ENCODE peak calls at places on chromosomes 4 and X, in eight cellular contexts. One of them, this sample, is unnamed.
A peak's percentile ranks its signal among the peaks of the same experiment; 100 is the strongest.

GRCh38 chr4:39326468-39326960 is 39.6 kb downstream of the RFC1 start:
- DNase-seq in AG10803: no peak
- DNase-seq in stimulated activated CD8-positive, alpha-beta memory T cell treated with anti-CD3 and anti-CD28 coated beads, Interleukin-2, amount 100 ng/mL, for 48 hours: no peak
- DNase-seq in activated CD8-positive, alpha-beta T cell treated with anti-CD3 and anti-CD28 coated beads for 36 hours: no peak
- DNase-seq in left lung: no peak
- DNase-seq in fibroblast of the aortic adventitia: no peak
- DNase-seq in CD4-positive, alpha-beta memory T cell: no peak
- DNase-seq in caudate nucleus: no peak
- DNase-seq in this sample: no peak

GRCh38 chrX:110914281-110914680 is 118.7 kb upstream of the CHRDL1 start:
- DNase-seq in AG10803: peak; percentile 15
- DNase-seq in stimulated activated CD8-positive, alpha-beta memory T cell treated with anti-CD3 and anti-CD28 coated beads, Interleukin-2, amount 100 ng/mL, for 48 hours: no peak
- DNase-seq in activated CD8-positive, alpha-beta T cell treated with anti-CD3 and anti-CD28 coated beads for 36 hours: no peak
- DNase-seq in left lung: no peak
- DNase-seq in fibroblast of the aortic adventitia: peak; percentile 5
- DNase-seq in CD4-positive, alpha-beta memory T cell: no peak
- DNase-seq in caudate nucleus: no peak
- DNase-seq in this sample: no peak

GRCh38 chrX:9285342-9285771 is 179.5 kb upstream of the TBL1X start:
- DNase-seq in AG10803: no peak
- DNase-seq in stimulated activated CD8-positive, alpha-beta memory T cell treated with anti-CD3 and anti-CD28 coated beads, Interleukin-2, amount 100 ng/mL, for 48 hours: peak; percentile 37
- DNase-seq in activated CD8-positive, alpha-beta T cell treated with anti-CD3 and anti-CD28 coated beads for 36 hours: peak; percentile 86
- DNase-seq in left lung: no peak
- DNase-seq in fibroblast of the aortic adventitia: no peak
- DNase-seq in CD4-positive, alpha-beta memory T cell: no peak
- DNase-seq in caudate nucleus: no peak
- DNase-seq in this sample: no peak

GRCh38 chr4:181301735-181302380 is 941.3 kb upstream of the TENM3 start:
- DNase-seq in AG10803: peak; percentile 47
- DNase-seq in stimulated activated CD8-positive, alpha-beta memory T cell treated with anti-CD3 and anti-CD28 coated beads, Interleukin-2, amount 100 ng/mL, for 48 hours: peak; percentile 2
- DNase-seq in activated CD8-positive, alpha-beta T cell treated with anti-CD3 and anti-CD28 coated beads for 36 hours: peak; percentile 45
- DNase-seq in left lung: peak; percentile 34
- DNase-seq in fibroblast of the aortic adventitia: peak; percentile 2
- DNase-seq in CD4-positive, alpha-beta memory T cell: no peak
- DNase-seq in caudate nucleus: no peak
- DNase-seq in this sample: no peak

GRCh38 chrX:153974003-153974725 is 1.6 kb downstream of the TMEM187 start:
- DNase-seq in AG10803: no peak
- DNase-seq in stimulated activated CD8-positive, alpha-beta memory T cell treated with anti-CD3 and anti-CD28 coated beads, Interleukin-2, amount 100 ng/mL, for 48 hours: no peak
- DNase-seq in activated CD8-positive, alpha-beta T cell treated with anti-CD3 and anti-CD28 coated beads for 36 hours: no peak
- DNase-seq in left lung: peak; percentile 56
- DNase-seq in fibroblast of the aortic adventitia: no peak
- DNase-seq in CD4-positive, alpha-beta memory T cell: no peak
- DNase-seq in caudate nucleus: no peak
- DNase-seq in this sample: peak; percentile 11

GRCh38 chrX:74246524-74246923 is 57.5 kb upstream of the ZCCHC13 start:
- DNase-seq in AG10803: peak; percentile 32
- DNase-seq in stimulated activated CD8-positive, alpha-beta memory T cell treated with anti-CD3 and anti-CD28 coated beads, Interleukin-2, amount 100 ng/mL, for 48 hours: no peak
- DNase-seq in activated CD8-positive, alpha-beta T cell treated with anti-CD3 and anti-CD28 coated beads for 36 hours: no peak
- DNase-seq in left lung: no peak
- DNase-seq in fibroblast of the aortic adventitia: peak; percentile 42
- DNase-seq in CD4-positive, alpha-beta memory T cell: no peak
- DNase-seq in caudate nucleus: no peak
- DNase-seq in this sample: no peak

GRCh38 chrX:41491267-41492004 is 44.3 kb downstream of the NYX start:
- DNase-seq in AG10803: peak; percentile 85
- DNase-seq in stimulated activated CD8-positive, alpha-beta memory T cell treated with anti-CD3 and anti-CD28 coated beads, Interleukin-2, amount 100 ng/mL, for 48 hours: no peak
- DNase-seq in activated CD8-positive, alpha-beta T cell treated with anti-CD3 and anti-CD28 coated beads for 36 hours: no peak
- DNase-seq in left lung: peak; percentile 46
- DNase-seq in fibroblast of the aortic adventitia: peak; percentile 84
- DNase-seq in CD4-positive, alpha-beta memory T cell: no peak
- DNase-seq in caudate nucleus: no peak
- DNase-seq in this sample: no peak

GRCh38 chr4:1870578-1871443 is at the start of gene NSD2:
- DNase-seq in AG10803: peak; percentile 87
- DNase-seq in stimulated activated CD8-positive, alpha-beta memory T cell treated with anti-CD3 and anti-CD28 coated beads, Interleukin-2, amount 100 ng/mL, for 48 hours: peak; percentile 88
- DNase-seq in activated CD8-positive, alpha-beta T cell treated with anti-CD3 and anti-CD28 coated beads for 36 hours: peak; percentile 90
- DNase-seq in left lung: peak; percentile 91
- DNase-seq in fibroblast of the aortic adventitia: peak; percentile 81
- DNase-seq in CD4-positive, alpha-beta memory T cell: peak; percentile 89
- DNase-seq in caudate nucleus: peak; percentile 80
- DNase-seq in this sample: peak; percentile 100

GRCh38 chrX:1392376-1393130 is 640 bp upstream of the SLC25A6 start:
- DNase-seq in AG10803: peak; percentile 67
- DNase-seq in stimulated activated CD8-positive, alpha-beta memory T cell treated with anti-CD3 and anti-CD28 coated beads, Interleukin-2, amount 100 ng/mL, for 48 hours: peak; percentile 34
- DNase-seq in activated CD8-positive, alpha-beta T cell treated with anti-CD3 and anti-CD28 coated beads for 36 hours: peak; percentile 67
- DNase-seq in left lung: peak; percentile 78
- DNase-seq in fibroblast of the aortic adventitia: peak; percentile 64
- DNase-seq in CD4-positive, alpha-beta memory T cell: no peak
- DNase-seq in caudate nucleus: no peak
- DNase-seq in this sample: peak; percentile 75

GRCh38 chr4:139795915-139796314 is 130.3 kb downstream of the MGST2 start:
- DNase-seq in AG10803: peak; percentile 67
- DNase-seq in stimulated activated CD8-positive, alpha-beta memory T cell treated with anti-CD3 and anti-CD28 coated beads, Interleukin-2, amount 100 ng/mL, for 48 hours: no peak
- DNase-seq in activated CD8-positive, alpha-beta T cell treated with anti-CD3 and anti-CD28 coated beads for 36 hours: no peak
- DNase-seq in left lung: no peak
- DNase-seq in fibroblast of the aortic adventitia: peak; percentile 29
- DNase-seq in CD4-positive, alpha-beta memory T cell: no peak
- DNase-seq in caudate nucleus: no peak
- DNase-seq in this sample: no peak

GRCh38 chr4:145230726-145231125 is 50.3 kb upstream of the OTUD4 start:
- DNase-seq in AG10803: peak; percentile 94
- DNase-seq in stimulated activated CD8-positive, alpha-beta memory T cell treated with anti-CD3 and anti-CD28 coated beads, Interleukin-2, amount 100 ng/mL, for 48 hours: no peak
- DNase-seq in activated CD8-positive, alpha-beta T cell treated with anti-CD3 and anti-CD28 coated beads for 36 hours: no peak
- DNase-seq in left lung: no peak
- DNase-seq in fibroblast of the aortic adventitia: peak; percentile 94
- DNase-seq in CD4-positive, alpha-beta memory T cell: no peak
- DNase-seq in caudate nucleus: no peak
- DNase-seq in this sample: no peak

GRCh38 chr4:4320528-4320927 is 30.5 kb downstream of the ZBTB49 start:
- DNase-seq in AG10803: no peak
- DNase-seq in stimulated activated CD8-positive, alpha-beta memory T cell treated with anti-CD3 and anti-CD28 coated beads, Interleukin-2, amount 100 ng/mL, for 48 hours: no peak
- DNase-seq in activated CD8-positive, alpha-beta T cell treated with anti-CD3 and anti-CD28 coated beads for 36 hours: no peak
- DNase-seq in left lung: no peak
- DNase-seq in fibroblast of the aortic adventitia: no peak
- DNase-seq in CD4-positive, alpha-beta memory T cell: no peak
- DNase-seq in caudate nucleus: no peak
- DNase-seq in this sample: no peak

GRCh38 chr4:101411926-101412325 is 64.6 kb upstream of the PPP3CA start:
- DNase-seq in AG10803: no peak
- DNase-seq in stimulated activated CD8-positive, alpha-beta memory T cell treated with anti-CD3 and anti-CD28 coated beads, Interleukin-2, amount 100 ng/mL, for 48 hours: no peak
- DNase-seq in activated CD8-positive, alpha-beta T cell treated with anti-CD3 and anti-CD28 coated beads for 36 hours: no peak
- DNase-seq in left lung: no peak
- DNase-seq in fibroblast of the aortic adventitia: no peak
- DNase-seq in CD4-positive, alpha-beta memory T cell: no peak
- DNase-seq in caudate nucleus: no peak
- DNase-seq in this sample: no peak

GRCh38 chrX:136933617-136934145 is 53.2 kb upstream of the RBMX start:
- DNase-seq in AG10803: no peak
- DNase-seq in stimulated activated CD8-positive, alpha-beta memory T cell treated with anti-CD3 and anti-CD28 coated beads, Interleukin-2, amount 100 ng/mL, for 48 hours: no peak
- DNase-seq in activated CD8-positive, alpha-beta T cell treated with anti-CD3 and anti-CD28 coated beads for 36 hours: no peak
- DNase-seq in left lung: no peak
- DNase-seq in fibroblast of the aortic adventitia: no peak
- DNase-seq in CD4-positive, alpha-beta memory T cell: no peak
- DNase-seq in caudate nucleus: no peak
- DNase-seq in this sample: no peak

GRCh38 chr4:3762753-3763511 is 3.3 kb upstream of the ADRA2C start:
- DNase-seq in AG10803: no peak
- DNase-seq in stimulated activated CD8-positive, alpha-beta memory T cell treated with anti-CD3 and anti-CD28 coated beads, Interleukin-2, amount 100 ng/mL, for 48 hours: no peak
- DNase-seq in activated CD8-positive, alpha-beta T cell treated with anti-CD3 and anti-CD28 coated beads for 36 hours: peak; percentile 14
- DNase-seq in left lung: no peak
- DNase-seq in fibroblast of the aortic adventitia: no peak
- DNase-seq in CD4-positive, alpha-beta memory T cell: no peak
- DNase-seq in caudate nucleus: no peak
- DNase-seq in this sample: no peak

GRCh38 chrX:16950423-16950822 is 4.0 kb downstream of the REPS2 start:
- DNase-seq in AG10803: no peak
- DNase-seq in stimulated activated CD8-positive, alpha-beta memory T cell treated with anti-CD3 and anti-CD28 coated beads, Interleukin-2, amount 100 ng/mL, for 48 hours: no peak
- DNase-seq in activated CD8-positive, alpha-beta T cell treated with anti-CD3 and anti-CD28 coated beads for 36 hours: no peak
- DNase-seq in left lung: no peak
- DNase-seq in fibroblast of the aortic adventitia: no peak
- DNase-seq in CD4-positive, alpha-beta memory T cell: no peak
- DNase-seq in caudate nucleus: no peak
- DNase-seq in this sample: no peak

GRCh38 chrX:30680618-30681017 is 27.4 kb downstream of the GK start:
- DNase-seq in AG10803: no peak
- DNase-seq in stimulated activated CD8-positive, alpha-beta memory T cell treated with anti-CD3 and anti-CD28 coated beads, Interleukin-2, amount 100 ng/mL, for 48 hours: no peak
- DNase-seq in activated CD8-positive, alpha-beta T cell treated with anti-CD3 and anti-CD28 coated beads for 36 hours: no peak
- DNase-seq in left lung: no peak
- DNase-seq in fibroblast of the aortic adventitia: no peak
- DNase-seq in CD4-positive, alpha-beta memory T cell: no peak
- DNase-seq in caudate nucleus: no peak
- DNase-seq in this sample: no peak